ENCODE peak calls at places on chromosomes 12 and 14, in seven cellular contexts. One of them, this sample, is unnamed. For H3K4me1, the result is how much of the 10 kb centered on the place peaks cover.

GRCh38 chr14:53952533-53952932 is 4.1 kb downstream of the BMP4 start:
- DNase-seq in A549: no peak
- DNase-seq in esophagus muscularis mucosa: no peak
- DNase-seq in Peyer's patch: no peak
- DNase-seq in spleen: no peak
- DNase-seq in stomach: no peak
- DNase-seq in adrenal gland: no peak
- DNase-seq in this sample: no peak

GRCh38 chr12:118377005-118377890 is 893 bp downstream of the SUDS3 start:
- DNase-seq in A549: no peak
- DNase-seq in esophagus muscularis mucosa: no peak
- DNase-seq in Peyer's patch: peak
- DNase-seq in spleen: no peak
- DNase-seq in stomach: no peak
- DNase-seq in adrenal gland: no peak
- DNase-seq in this sample: no peak

GRCh38 chr14:70648374-70648773 is 6.7 kb downstream of the TTC9 start:
- DNase-seq in A549: no peak
- DNase-seq in esophagus muscularis mucosa: peak
- DNase-seq in Peyer's patch: no peak
- DNase-seq in spleen: no peak
- DNase-seq in stomach: no peak
- DNase-seq in adrenal gland: no peak
- DNase-seq in this sample: no peak

GRCh38 chr12:81598205-81598604 is 160.9 kb downstream of the PPFIA2 start:
- DNase-seq in A549: no peak
- DNase-seq in esophagus muscularis mucosa: no peak
- DNase-seq in Peyer's patch: no peak
- DNase-seq in spleen: no peak
- DNase-seq in stomach: no peak
- DNase-seq in adrenal gland: no peak
- DNase-seq in this sample: no peak

GRCh38 chr12:124390442-124391116 is 95.7 kb downstream of the RFLNA start:
- DNase-seq in A549: peak
- DNase-seq in esophagus muscularis mucosa: no peak
- DNase-seq in Peyer's patch: peak
- DNase-seq in spleen: peak
- DNase-seq in stomach: peak
- DNase-seq in adrenal gland: peak
- DNase-seq in this sample: no peak

GRCh38 chr12:29725587-29726320 is 58.0 kb downstream of the TMTC1 start:
- DNase-seq in A549: no peak
- DNase-seq in esophagus muscularis mucosa: no peak
- DNase-seq in Peyer's patch: no peak
- DNase-seq in spleen: no peak
- DNase-seq in stomach: no peak
- DNase-seq in adrenal gland: no peak
- DNase-seq in this sample: no peak

GRCh38 chr12:64252708-64253107 is 30.6 kb upstream of the KICS2 start:
- DNase-seq in A549: no peak
- DNase-seq in esophagus muscularis mucosa: no peak
- DNase-seq in Peyer's patch: no peak
- DNase-seq in spleen: no peak
- DNase-seq in stomach: no peak
- DNase-seq in adrenal gland: peak
- DNase-seq in this sample: no peak

GRCh38 chr12:48717252-48717695 is 767 bp upstream of the CCNT1 start:
- DNase-seq in A549: no peak
- DNase-seq in esophagus muscularis mucosa: no peak
- DNase-seq in Peyer's patch: no peak
- DNase-seq in spleen: no peak
- DNase-seq in stomach: no peak
- DNase-seq in adrenal gland: no peak
- DNase-seq in this sample: no peak

GRCh38 chr12:6292606-6293005 is 17.9 kb upstream of the PLEKHG6 start:
- DNase-seq in A549: no peak
- DNase-seq in esophagus muscularis mucosa: no peak
- DNase-seq in Peyer's patch: no peak
- DNase-seq in spleen: no peak
- DNase-seq in stomach: no peak
- DNase-seq in adrenal gland: no peak
- DNase-seq in this sample: no peak
- H3K4me1 ChIP-seq in A549: under half
- H3K4me1 ChIP-seq in esophagus muscularis mucosa: under half
- H3K4me1 ChIP-seq in Peyer's patch: under half
- H3K4me1 ChIP-seq in spleen: under half
- H3K4me1 ChIP-seq in stomach: under half
- H3K4me1 ChIP-seq in adrenal gland: under half
- H3K4me1 ChIP-seq in this sample: under half

GRCh38 chr12:96258451-96258933 is 64.3 kb downstream of the ELK3 start:
- DNase-seq in A549: no peak
- DNase-seq in esophagus muscularis mucosa: no peak
- DNase-seq in Peyer's patch: no peak
- DNase-seq in spleen: peak
- DNase-seq in stomach: no peak
- DNase-seq in adrenal gland: peak
- DNase-seq in this sample: no peak

GRCh38 chr12:96263449-96263902 is 69.3 kb downstream of the ELK3 start:
- DNase-seq in A549: no peak
- DNase-seq in esophagus muscularis mucosa: no peak
- DNase-seq in Peyer's patch: no peak
- DNase-seq in spleen: no peak
- DNase-seq in stomach: peak
- DNase-seq in adrenal gland: no peak
- DNase-seq in this sample: no peak

GRCh38 chr12:96261557-96261956 is 67.4 kb downstream of the ELK3 start:
- DNase-seq in A549: no peak
- DNase-seq in esophagus muscularis mucosa: no peak
- DNase-seq in Peyer's patch: no peak
- DNase-seq in spleen: no peak
- DNase-seq in stomach: no peak
- DNase-seq in adrenal gland: no peak
- DNase-seq in this sample: no peak

GRCh38 chr12:96257550-96258392 is 63.6 kb downstream of the ELK3 start:
- DNase-seq in A549: no peak
- DNase-seq in esophagus muscularis mucosa: no peak
- DNase-seq in Peyer's patch: no peak
- DNase-seq in spleen: no peak
- DNase-seq in stomach: no peak
- DNase-seq in adrenal gland: no peak
- DNase-seq in this sample: no peak

GRCh38 chr12:96260644-96261043 is 66.5 kb downstream of the ELK3 start:
- DNase-seq in A549: no peak
- DNase-seq in esophagus muscularis mucosa: no peak
- DNase-seq in Peyer's patch: no peak
- DNase-seq in spleen: no peak
- DNase-seq in stomach: no peak
- DNase-seq in adrenal gland: no peak
- DNase-seq in this sample: no peak
- H3K27ac ChIP-seq in A549: no peak
- H3K27ac ChIP-seq in esophagus muscularis mucosa: peak
- H3K27ac ChIP-seq in Peyer's patch: no peak
- H3K27ac ChIP-seq in spleen: peak
- H3K27ac ChIP-seq in stomach: no peak
- H3K27ac ChIP-seq in adrenal gland: no peak
- H3K27ac ChIP-seq in this sample: no peak

GRCh38 chr14:31561155-31561846 is at the start of gene NUBPL:
- DNase-seq in A549: peak
- DNase-seq in esophagus muscularis mucosa: peak
- DNase-seq in Peyer's patch: peak
- DNase-seq in spleen: peak
- DNase-seq in stomach: peak
- DNase-seq in adrenal gland: peak
- DNase-seq in this sample: peak
- TF ChIP-seq POLR2A in A549: peak
- TF ChIP-seq POLR2A in esophagus muscularis mucosa: peak
- TF ChIP-seq POLR2A in Peyer's patch: peak
- TF ChIP-seq POLR2A in spleen: peak
- TF ChIP-seq POLR2A in stomach: no peak
- TF ChIP-seq POLR2A in adrenal gland: peak
- TF ChIP-seq POLR2A in this sample: no peak

GRCh38 chr12:113762849-113763816 is 203.0 kb downstream of the RBM19 start:
- DNase-seq in A549: no peak
- DNase-seq in esophagus muscularis mucosa: no peak
- DNase-seq in Peyer's patch: no peak
- DNase-seq in spleen: no peak
- DNase-seq in stomach: no peak
- DNase-seq in adrenal gland: no peak
- DNase-seq in this sample: no peak
- H3K4me1 ChIP-seq in A549: under half
- H3K4me1 ChIP-seq in esophagus muscularis mucosa: under half
- H3K4me1 ChIP-seq in Peyer's patch: under half
- H3K4me1 ChIP-seq in spleen: under half
- H3K4me1 ChIP-seq in stomach: under half
- H3K4me1 ChIP-seq in adrenal gland: under half
- H3K4me1 ChIP-seq in this sample: under half

GRCh38 chr14:60622210-60622919 is 26.9 kb downstream of the SIX1 start:
- DNase-seq in A549: no peak
- DNase-seq in esophagus muscularis mucosa: no peak
- DNase-seq in Peyer's patch: no peak
- DNase-seq in spleen: no peak
- DNase-seq in stomach: no peak
- DNase-seq in adrenal gland: no peak
- DNase-seq in this sample: no peak

GRCh38 chr14:60618200-60618599 is 31.1 kb downstream of the SIX1 start:
- DNase-seq in A549: no peak
- DNase-seq in esophagus muscularis mucosa: no peak
- DNase-seq in Peyer's patch: no peak
- DNase-seq in spleen: no peak
- DNase-seq in stomach: peak
- DNase-seq in adrenal gland: no peak
- DNase-seq in this sample: no peak

GRCh38 chr14:60628892-60629291 is 20.4 kb downstream of the SIX1 start:
- DNase-seq in A549: no peak
- DNase-seq in esophagus muscularis mucosa: no peak
- DNase-seq in Peyer's patch: no peak
- DNase-seq in spleen: no peak
- DNase-seq in stomach: no peak
- DNase-seq in adrenal gland: no peak
- DNase-seq in this sample: no peak

GRCh38 chr14:60621386-60621785 is 27.9 kb downstream of the SIX1 start:
- DNase-seq in A549: no peak
- DNase-seq in esophagus muscularis mucosa: no peak
- DNase-seq in Peyer's patch: no peak
- DNase-seq in spleen: no peak
- DNase-seq in stomach: no peak
- DNase-seq in adrenal gland: no peak
- DNase-seq in this sample: no peak

GRCh38 chr14:60622920-60623263 is 26.4 kb downstream of the SIX1 start:
- DNase-seq in A549: no peak
- DNase-seq in esophagus muscularis mucosa: no peak
- DNase-seq in Peyer's patch: no peak
- DNase-seq in spleen: no peak
- DNase-seq in stomach: no peak
- DNase-seq in adrenal gland: no peak
- DNase-seq in this sample: no peak
- H3K27ac ChIP-seq in A549: no peak
- H3K27ac ChIP-seq in esophagus muscularis mucosa: no peak
- H3K27ac ChIP-seq in Peyer's patch: no peak
- H3K27ac ChIP-seq in spleen: no peak
- H3K27ac ChIP-seq in stomach: peak
- H3K27ac ChIP-seq in adrenal gland: no peak
- H3K27ac ChIP-seq in this sample: no peak

GRCh38 chr14:24368215-24368561 is 204 bp downstream of the NFATC4 start:
- DNase-seq in A549: no peak
- DNase-seq in esophagus muscularis mucosa: no peak
- DNase-seq in Peyer's patch: peak
- DNase-seq in spleen: no peak
- DNase-seq in stomach: no peak
- DNase-seq in adrenal gland: peak
- DNase-seq in this sample: no peak
- TF ChIP-seq POLR2A in A549: no peak
- TF ChIP-seq POLR2A in esophagus muscularis mucosa: no peak
- TF ChIP-seq POLR2A in Peyer's patch: no peak
- TF ChIP-seq POLR2A in spleen: no peak
- TF ChIP-seq POLR2A in stomach: no peak
- TF ChIP-seq POLR2A in adrenal gland: no peak
- TF ChIP-seq POLR2A in this sample: peak

DNA sequence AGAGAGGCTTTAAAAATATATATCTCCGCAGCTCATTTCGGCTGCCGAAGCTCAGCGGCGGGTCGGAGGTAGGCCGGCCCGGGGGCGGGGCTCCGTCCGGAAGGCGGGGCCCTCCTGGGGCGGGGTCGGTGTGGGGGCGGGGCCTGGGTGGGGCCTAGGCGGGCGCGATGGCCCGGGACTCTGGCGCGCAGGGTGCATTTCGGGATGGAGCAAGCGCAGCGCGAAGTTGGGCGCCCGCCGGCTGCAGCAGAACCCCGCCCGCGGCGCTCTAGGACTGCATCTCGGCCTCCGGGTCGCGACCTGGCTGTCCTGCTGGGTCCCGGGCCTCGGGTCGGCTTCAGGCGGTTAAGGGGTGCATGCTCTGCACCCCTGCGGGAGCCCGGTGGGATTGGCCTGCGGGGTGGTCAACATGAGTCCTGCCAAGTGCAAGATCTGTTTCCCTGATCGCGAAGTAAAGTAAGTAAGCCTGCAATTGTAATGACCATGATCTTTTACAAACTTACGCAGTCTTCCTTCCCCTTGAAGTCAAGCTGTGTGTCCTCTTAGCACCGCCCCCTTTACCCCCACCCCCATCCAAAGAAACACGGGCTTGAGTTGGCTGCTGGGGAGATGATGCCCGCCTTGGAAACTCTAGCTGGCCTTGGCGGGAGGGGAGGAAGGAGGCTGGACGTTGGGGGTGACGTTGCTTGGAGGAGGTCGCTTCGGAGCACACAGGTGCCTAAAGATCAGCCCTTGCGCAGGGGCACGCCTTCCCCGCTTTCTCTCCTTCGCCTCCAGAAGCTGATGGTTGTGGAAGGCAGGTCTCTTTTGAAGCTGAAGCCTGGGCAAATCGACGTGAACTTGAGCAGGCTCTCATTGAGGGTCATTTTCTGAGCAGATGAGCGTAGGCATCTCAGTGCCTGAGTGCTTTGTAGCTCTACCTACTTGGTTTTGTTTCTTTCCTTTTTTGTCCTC is 38.4 kb downstream of the ACACB start:
- DNase-seq in A549: peak
- DNase-seq in esophagus muscularis mucosa: peak
- DNase-seq in Peyer's patch: peak
- DNase-seq in spleen: peak
- DNase-seq in stomach: peak
- DNase-seq in adrenal gland: peak
- DNase-seq in this sample: no peak
- H3K4me1 ChIP-seq in A549: under half
- H3K4me1 ChIP-seq in esophagus muscularis mucosa: half or more
- H3K4me1 ChIP-seq in Peyer's patch: under half
- H3K4me1 ChIP-seq in spleen: under half
- H3K4me1 ChIP-seq in stomach: half or more
- H3K4me1 ChIP-seq in adrenal gland: half or more
- H3K4me1 ChIP-seq in this sample: half or more

This sample was measured in vagina.